ENCODE peak calls at places on chromosome 3, in ten cellular contexts. E is stimulated activated CD4-positive, alpha-beta T cell treated with anti-CD3 and anti-CD28 coated beads, Interleukin-2, amount 100 ng/mL, for 24 hours; C is HT1080; A is myocyte; H is NCI-H774; O is HS-27A; Z is heart left ventricle; Y is NAMALWA; N is AG08396; W is upper lobe of right lung. F is an unnamed sample.

GRCh38 chr3:143604849-143605660 is 243.2 kb downstream of the SLC9A9 start:
- DNase-seq in Z (no peak), N (no peak), C (no peak), Y (peak), H (no peak), O (no peak), E (no peak), W (no peak), A (no peak), F (no peak)

GRCh38 chr3:148513066-148513671 is 184.5 kb upstream of the AGTR1 start:
- DNase-seq in C (peak), Y (no peak), A (no peak), E (no peak), N (peak), H (no peak), O (no peak), W (no peak), Z (no peak), F (no peak)

GRCh38 chr3:179182892-179183291 is 34.7 kb downstream of the PIK3CA start:
- DNase-seq in O (no peak), W (no peak), Y (no peak), Z (no peak), E (no peak), A (no peak), H (no peak), C (no peak), N (no peak), F (no peak)

GRCh38 chr3:100561459-100562158 is 47.8 kb upstream of the ADGRG7 start:
- DNase-seq in Y (no peak), E (no peak), N (no peak), W (no peak), C (peak), O (no peak), Z (no peak), H (no peak), A (peak), F (no peak)

GRCh38 chr3:173789530-173789929 is 392.0 kb downstream of the NLGN1 start:
- DNase-seq in Z (no peak), A (no peak), Y (no peak), W (no peak), E (no peak), O (no peak), H (no peak), N (no peak), C (peak), F (no peak)

GRCh38 chr3:174533286-174533685 is 325.8 kb upstream of the NAALADL2 start:
- DNase-seq in Y (no peak), O (peak), Z (no peak), C (peak), A (peak), W (no peak), E (no peak), N (peak), H (no peak), F (no peak)

GRCh38 chr3:184315506-184315867 is 1.1 kb downstream of the EIF4G1 start:
- DNase-seq in N (no peak), Y (peak), A (no peak), Z (no peak), E (no peak), H (no peak), O (no peak), C (no peak), W (no peak), F (no peak)

GRCh38 chr3:19216669-19217337 is 68.5 kb downstream of the KCNH8 start:
- DNase-seq in E (no peak), N (no peak), O (no peak), H (no peak), C (no peak), Z (no peak), A (no peak), Y (no peak), W (peak), F (no peak)

GRCh38 chr3:59451041-59451763 is 401.4 kb upstream of the CFAP20DC start:
- DNase-seq in Y (peak), Z (no peak), H (no peak), O (no peak), E (peak), C (peak), A (peak), N (no peak), W (no peak), F (peak)

GRCh38 chr3:140499114-140499757 is 178.6 kb upstream of the TRIM42 start:
- DNase-seq in A (peak), C (peak), Y (peak), W (no peak), N (no peak), Z (no peak), E (no peak), O (no peak), H (no peak), F (no peak)

GRCh38 chr3:186923241-186923640 is 7.1 kb upstream of the ST6GAL1 start:
- DNase-seq in H (no peak), Z (no peak), A (no peak), C (no peak), W (no peak), E (no peak), O (no peak), N (no peak), Y (no peak), F (no peak)

GRCh38 chr3:156630081-156630772 is 44.2 kb upstream of the TIPARP start:
- DNase-seq in Y (no peak), W (no peak), O (no peak), N (no peak), C (peak), H (peak), Z (no peak), A (peak), E (no peak), F (no peak)

GRCh38 chr3:142027713-142028112 is 121.6 kb downstream of the TFDP2 start:
- DNase-seq in C (peak), O (no peak), N (peak), H (peak), E (peak), Y (peak), A (peak), Z (no peak), W (no peak), F (no peak)

GRCh38 chr3:112027839-112028238 is 6.7 kb upstream of the TMPRSS7 start:
- DNase-seq in H (no peak), A (no peak), E (no peak), Z (no peak), C (no peak), N (no peak), Y (no peak), W (no peak), O (no peak), F (no peak)

GRCh38 chr3:9250236-9250635 is 790 bp upstream of the SRGAP3 start:
- DNase-seq in Y (no peak), O (no peak), C (no peak), N (no peak), Z (no peak), A (no peak), E (no peak), H (no peak), W (no peak), F (no peak)

GRCh38 chr3:53161345-53161819 is 373 bp downstream of the PRKCD start:
- DNase-seq in O (no peak), A (no peak), N (peak), W (peak), Y (no peak), E (peak), H (no peak), C (no peak), Z (peak), F (no peak)

GRCh38 chr3:33687406-33688010 is 30.5 kb downstream of the CLASP2 start:
- DNase-seq in A (no peak), H (no peak), W (no peak), E (no peak), C (peak), Y (no peak), N (peak), O (no peak), Z (no peak), F (no peak)

GRCh38 chr3:33883538-33884203 is 85.2 kb downstream of the PDCD6IP start:
- DNase-seq in E (no peak), A (peak), Z (no peak), W (no peak), C (peak), H (no peak), O (peak), Y (peak), N (no peak), F (no peak)

GRCh38 chr3:81936817-81937216 is 175.4 kb upstream of the GBE1 start:
- DNase-seq in H (no peak), N (no peak), Y (no peak), E (no peak), Z (no peak), A (no peak), C (no peak), W (no peak), O (no peak), F (no peak)

GRCh38 chr3:192570757-192571156 is 156.6 kb downstream of the FGF12 start:
- DNase-seq in H (peak), O (peak), Z (no peak), C (no peak), E (no peak), W (no peak), N (no peak), Y (no peak), A (peak), F (no peak)

GRCh38 chr3:126179825-126180476 is 435 bp downstream of the ALDH1L1 start:
- DNase-seq in Z (peak), C (no peak), E (no peak), H (no peak), A (no peak), Y (no peak), W (no peak), N (no peak), O (no peak), F (no peak)

GRCh38 chr3:132405188-132405587 is 12.1 kb upstream of the DNAJC13 start:
- DNase-seq in O (no peak), N (no peak), H (no peak), Y (no peak), E (no peak), Z (no peak), C (no peak), W (no peak), A (no peak), F (no peak)

GRCh38 chr3:196684548-196685407 is 27.3 kb downstream of the CEP19 start:
- DNase-seq in H (peak), A (peak), Y (peak), E (peak), N (peak), O (peak), W (peak), C (peak), Z (peak), F (peak)

GRCh38 chr3:71962561-71963240 is 177.8 kb upstream of the PROK2 start:
- DNase-seq in O (no peak), E (no peak), Z (no peak), A (peak), Y (no peak), N (no peak), C (peak), H (no peak), W (no peak), F (no peak)

GRCh38 chr3:117059054-117059989 is 349.7 kb downstream of the TUSC7 start:
- DNase-seq in N (no peak), A (peak), C (no peak), O (no peak), Z (no peak), Y (peak), W (no peak), H (peak), E (no peak), F (no peak)

GRCh38 chr3:155232605-155233004 is 60.9 kb downstream of the STRIT1 start:
- DNase-seq in A (peak), W (no peak), O (peak), C (peak), H (peak), Y (peak), Z (peak), E (no peak), N (peak), F (no peak)

GRCh38 chr3:170814822-170815221 is 55.2 kb downstream of the RPL22L1 start:
- DNase-seq in H (no peak), A (no peak), Z (no peak), E (no peak), N (no peak), C (no peak), W (no peak), Y (no peak), O (no peak), F (no peak)

GRCh38 chr3:66485291-66485968 is 15.4 kb downstream of the LRIG1 start:
- DNase-seq in C (no peak), E (no peak), Z (peak), W (no peak), H (no peak), Y (no peak), N (peak), A (peak), O (no peak), F (no peak)

GRCh38 chr3:58625196-58625595 is 41.4 kb downstream of the FAM3D start:
- DNase-seq in E (no peak), H (no peak), W (no peak), A (no peak), C (no peak), Z (no peak), N (no peak), Y (no peak), O (no peak), F (no peak)

GRCh38 chr3:106249159-106249558 is 380.3 kb upstream of the CBLB start:
- DNase-seq in W (no peak), O (no peak), H (no peak), C (no peak), A (no peak), E (no peak), Z (no peak), N (peak), Y (no peak), F (no peak)

GRCh38 chr3:134374791-134375541 is 719 bp upstream of the AMOTL2 start:
- DNase-seq in C (peak), H (peak), N (no peak), A (no peak), E (no peak), W (peak), O (no peak), Z (peak), Y (no peak), F (peak)

GRCh38 chr3:87350367-87351199 is 74.2 kb upstream of the POU1F1 start:
- DNase-seq in Y (peak), H (no peak), Z (no peak), O (no peak), E (no peak), N (peak), A (peak), C (peak), W (no peak), F (no peak)

GRCh38 chr3:111714305-111714704 is 119.2 kb upstream of the ZBED2 start:
- DNase-seq in E (no peak), N (peak), A (peak), Z (no peak), Y (no peak), H (no peak), C (peak), O (no peak), W (no peak), F (no peak)

GRCh38 chr3:150469931-150470740 is 62.0 kb downstream of the TSC22D2 start:
- DNase-seq in W (no peak), N (no peak), O (no peak), C (peak), Y (no peak), H (peak), E (no peak), A (no peak), Z (no peak), F (no peak)

GRCh38 chr3:125045194-125045593 is 10.6 kb downstream of the HEG1 start:
- DNase-seq in E (no peak), H (no peak), C (no peak), A (no peak), Y (no peak), W (no peak), O (no peak), N (no peak), Z (no peak), F (no peak)

GRCh38 chr3:27521179-27521871 is 37.1 kb upstream of the SLC4A7 start:
- DNase-seq in Z (peak), W (no peak), N (peak), Y (no peak), O (no peak), A (peak), H (no peak), E (no peak), C (peak), F (no peak)

GRCh38 chr3:2156244-2156847 is 57.7 kb downstream of the CNTN4 start:
- DNase-seq in A (no peak), N (no peak), Y (peak), C (peak), Z (no peak), W (peak), H (no peak), E (no peak), O (no peak), F (no peak)